ENCODE peak calls at places on chromosomes 1 and 21, in seven cellular contexts. C is stimulated activated CD8-positive, alpha-beta memory T cell treated with anti-CD3 and anti-CD28 coated beads, Interleukin-12 subunit alpha, Interleukin-12 subunit beta, amount 100 ng/mL, for 1 hour; Y is Ammon's horn; V is stimulated activated CD4-positive, alpha-beta T cell treated with anti-CD3 and anti-CD28 coated beads, Interleukin-15, amount 100 ng/mL, for 48 hours; F is B cell; A is central memory CD4-positive, alpha-beta T cell; O is endothelial cell. M is an unnamed sample.

GRCh38 chr1:29136463-29136915 is 12.8 kb upstream of the TMEM200B start:
- DNase-seq in O (no peak), V (no peak), Y (no peak), F (no peak), C (no peak), A (no peak), M (no peak)

GRCh38 chr1:226816585-226816984 is 53.8 kb upstream of the PSEN2 start:
- DNase-seq in Y (no peak), F (no peak), C (no peak), A (no peak), O (no peak), V (no peak), M (no peak)

GRCh38 chr1:18114726-18115410 is 7.3 kb downstream of the IGSF21 start:
- DNase-seq in Y (no peak), C (no peak), O (no peak), F (no peak), V (no peak), A (no peak), M (no peak)

GRCh38 chr1:204343850-204344249 is 15.9 kb downstream of the PLEKHA6 start:
- DNase-seq in Y (no peak), F (no peak), C (no peak), A (no peak), V (no peak), O (no peak), M (no peak)

GRCh38 chr1:105137543-105138444 is 1388.1 kb downstream of the AMY1C start:
- DNase-seq in A (no peak), F (no peak), Y (peak), V (no peak), C (no peak), O (peak), M (no peak)

GRCh38 chr1:62784509-62785365 is 805 bp downstream of the ATG4C start:
- DNase-seq in V (no peak), Y (no peak), A (peak), O (no peak), F (peak), C (no peak), M (no peak)

GRCh38 chr1:234325878-234326492 is 47.3 kb upstream of the COA6 start:
- DNase-seq in F (no peak), V (no peak), A (no peak), O (no peak), C (no peak), Y (no peak), M (no peak)

GRCh38 chr1:161390559-161390858 is 22.8 kb upstream of the CFAP126 start:
- DNase-seq in V (no peak), F (no peak), C (no peak), Y (no peak), O (no peak), A (peak), M (no peak)

GRCh38 chr1:219269171-219269570 is 95.5 kb downstream of the LYPLAL1 start:
- DNase-seq in V (no peak), O (no peak), F (no peak), C (no peak), Y (no peak), A (no peak), M (no peak)

GRCh38 chr1:225945564-225945963 is 4.5 kb upstream of the LEFTY2 start:
- DNase-seq in Y (no peak), V (no peak), O (no peak), F (no peak), C (no peak), A (no peak), M (no peak)

GRCh38 chr1:3727042-3727824 is 25.0 kb upstream of the CCDC27 start:
- DNase-seq in C (no peak), Y (peak), F (no peak), O (peak), A (no peak), V (no peak), M (no peak)

GRCh38 chr1:8862528-8862927 is 16.0 kb downstream of the ENO1 start:
- DNase-seq in A (no peak), C (peak), O (peak), Y (no peak), V (no peak), F (peak), M (no peak)

GRCh38 chr1:109671067-109671466 is 3.2 kb downstream of the GSTM2 start:
- DNase-seq in C (no peak), Y (peak), O (no peak), F (no peak), V (no peak), A (no peak), M (no peak)

GRCh38 chr21:14116080-14116481 is 94.7 kb downstream of the LIPI start:
- DNase-seq in A (no peak), C (no peak), Y (no peak), F (peak), O (no peak), V (no peak), M (peak)

GRCh38 chr1:25720624-25721023 is 79.4 kb upstream of the SELENON start:
- DNase-seq in F (no peak), C (no peak), Y (no peak), O (no peak), V (no peak), A (no peak), M (no peak)